ENCODE peak calls at places on chromosomes 11 and 22, in four cellular contexts. F, M, O and K are unnamed samples.

GRCh38 chr22:45537734-45538181 is 35.1 kb downstream of the FBLN1 start:
- DNase-seq in F (no peak), M (no peak), O (no peak), K (no peak)

GRCh38 chr11:106471273-106471672 is 393.8 kb downstream of the AASDHPPT start:
- DNase-seq in F (no peak), M (no peak), O (no peak), K (no peak)

GRCh38 chr11:106466441-106467190 is 389.2 kb downstream of the AASDHPPT start:
- DNase-seq in F (peak), M (no peak), O (no peak), K (no peak)

GRCh38 chr11:32870676-32871075 is 21.9 kb upstream of the QSER1 start:
- DNase-seq in F (no peak), M (peak), O (peak), K (no peak)

GRCh38 chr11:31375866-31376265 is 6.2 kb downstream of the DNAJC24 start:
- DNase-seq in F (no peak), M (no peak), O (no peak), K (no peak)

GRCh38 chr11:116517077-116517476 is 255.7 kb downstream of the BUD13 start:
- DNase-seq in F (no peak), M (no peak), O (no peak), K (no peak)

GRCh38 chr22:47175151-47175760 is 412.8 kb downstream of the TBC1D22A start:
- DNase-seq in F (no peak), M (no peak), O (no peak), K (no peak)

GRCh38 chr11:70068345-70068744 is 9.8 kb upstream of the ANO1 start:
- DNase-seq in F (no peak), M (no peak), O (no peak), K (no peak)

GRCh38 chr11:60910711-60911366 is 3.1 kb upstream of the TMEM109 start:
- DNase-seq in F (no peak), M (no peak), O (no peak), K (no peak)

GRCh38 chr11:65440831-65441499 is 18.4 kb downstream of the NEAT1 start:
- DNase-seq in F (no peak), M (peak), O (no peak), K (peak)

GRCh38 chr11:121464352-121464946 is 11.7 kb upstream of the SORL1-AS1 start:
- DNase-seq in F (peak), M (peak), O (no peak), K (no peak)

GRCh38 chr11:59801981-59802638 is 8.5 kb downstream of the MRPL16 start:
- DNase-seq in F (no peak), M (no peak), O (no peak), K (no peak)

GRCh38 chr11:12540913-12541587 is 133.2 kb upstream of the TEAD1 start:
- DNase-seq in F (no peak), M (no peak), O (peak), K (no peak)

GRCh38 chr11:68661697-68662603 is 22.4 kb upstream of the GAL start:
- DNase-seq in F (no peak), M (no peak), O (no peak), K (no peak)

GRCh38 chr22:35229865-35230264 is 27.4 kb upstream of the HMGXB4 start:
- DNase-seq in F (no peak), M (peak), O (peak), K (no peak)
- H3K4me2 ChIP-seq in F (peak), M (peak), O (no peak), K (peak)

GRCh38 chr11:67506426-67507032 is 1.4 kb upstream of the PITPNM1 start:
- DNase-seq in F (no peak), M (no peak), O (no peak), K (no peak)
- TF ChIP-seq BRCA1 in F (no peak), M (no peak), O (no peak), K (no peak)

GRCh38 chr11:119584193-119585037 is 144.6 kb downstream of the NECTIN1 start:
- DNase-seq in F (no peak), M (peak), O (peak), K (no peak)
- H3K4me2 ChIP-seq in F (peak), M (peak), O (peak), K (peak)

GRCh38 chr11:6594142-6594768 is 9.2 kb downstream of the RRP8 start:
- DNase-seq in F (no peak), M (no peak), O (peak), K (no peak)
- TF ChIP-seq BRCA1 in F (no peak), M (no peak), O (no peak), K (no peak)

GRCh38 chr11:20014067-20014402 is 146.2 kb downstream of the DBX1 start:
- DNase-seq in F (no peak), M (no peak), O (no peak), K (no peak)
- H3K4me2 ChIP-seq in F (peak), M (no peak), O (no peak), K (no peak)

DNA sequence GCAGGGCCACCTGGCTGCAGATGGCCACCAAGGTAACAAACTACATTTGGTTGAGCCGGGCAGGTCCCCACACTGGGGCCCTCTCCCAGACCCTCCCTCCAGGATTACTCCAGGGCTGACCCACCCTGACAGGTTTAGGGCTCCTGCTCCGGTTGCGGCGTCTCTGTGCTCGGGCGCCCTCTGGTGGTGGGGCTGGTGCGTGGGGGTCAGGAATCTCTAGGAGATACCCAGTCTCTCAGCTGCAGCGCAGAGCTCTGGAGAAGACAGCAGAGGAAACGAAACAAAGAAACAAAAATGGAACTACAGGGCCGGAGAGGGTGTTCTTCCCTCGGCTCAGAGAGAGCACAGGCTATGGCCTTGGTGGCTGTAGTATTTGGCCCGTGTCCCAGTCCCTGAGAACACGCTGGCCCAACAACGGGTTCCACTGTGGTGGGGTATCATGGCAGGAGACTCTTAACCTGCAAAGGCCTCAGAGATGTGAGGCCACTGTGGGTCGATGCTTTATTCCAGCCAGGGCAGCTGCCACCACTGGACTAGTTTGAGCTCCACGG is 2.4 kb downstream of the C11orf96 start:
- DNase-seq in F (peak), M (peak), O (peak), K (no peak)
- TF ChIP-seq BRCA1 in F (no peak), M (no peak), O (no peak), K (no peak)

DNA sequence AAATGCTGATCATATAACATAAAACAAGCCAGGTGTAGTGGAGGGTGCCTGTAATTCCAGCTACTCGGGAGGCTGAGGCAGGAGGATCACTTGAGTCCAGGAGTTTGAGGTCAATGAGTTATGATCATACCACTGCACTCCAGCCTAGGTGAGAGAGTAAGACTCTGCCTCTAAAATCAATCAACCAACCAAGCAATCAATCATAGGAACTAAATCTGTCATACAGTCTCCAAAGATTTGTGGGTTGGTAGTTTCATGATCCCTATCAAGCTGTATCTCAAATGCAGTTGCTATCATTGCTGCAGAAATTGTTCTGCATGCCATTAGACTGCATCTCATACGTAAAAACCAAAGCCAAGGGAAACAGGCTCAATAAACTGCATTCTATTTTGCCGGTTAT is 33.1 kb downstream of the NARS2 start:
- DNase-seq in F (no peak), M (no peak), O (no peak), K (no peak)
- H3K4me2 ChIP-seq in F (no peak), M (no peak), O (no peak), K (no peak)